ENCODE peak calls at places on chromosomes 2 and 18, in eight cellular contexts. S, N, X, H, J, W, E and F are unnamed samples. For H3K4me1, the result is how much of the 10 kb centered on the place peaks cover.

GRCh38 chr2:99448556-99448955 is 41.3 kb downstream of the REV1 start:
- DNase-seq in S (peak), N (no peak), X (peak), H (peak), J (peak), W (no peak), E (no peak), F (no peak)

GRCh38 chr2:221958224-221958623 is 340.6 kb downstream of the PAX3 start:
- DNase-seq in S (peak), N (no peak), X (peak), H (no peak), J (peak), W (no peak), E (no peak), F (no peak)

GRCh38 chr2:164934790-164935466 is 20.4 kb downstream of the SLC38A11 start:
- DNase-seq in S (no peak), N (no peak), X (no peak), H (no peak), J (no peak), W (peak), E (no peak), F (no peak)

GRCh38 chr2:221245045-221245444 is 327.1 kb downstream of the EPHA4 start:
- DNase-seq in S (no peak), N (no peak), X (no peak), H (no peak), J (no peak), W (no peak), E (no peak), F (no peak)

GRCh38 chr2:196586511-196586991 is 53.0 kb upstream of the CCDC150 start:
- DNase-seq in S (peak), N (no peak), X (peak), H (peak), J (peak), W (no peak), E (peak), F (peak)

GRCh38 chr2:119836455-119837142 is 76.9 kb downstream of the PTPN4 start:
- DNase-seq in S (no peak), N (no peak), X (no peak), H (no peak), J (no peak), W (no peak), E (no peak), F (no peak)

GRCh38 chr2:171550613-171551012 is 28.3 kb downstream of the CYBRD1 start:
- DNase-seq in S (no peak), N (no peak), X (peak), H (peak), J (no peak), W (no peak), E (no peak), F (peak)

GRCh38 chr2:191333911-191334357 is 88.7 kb downstream of the MYO1B start:
- DNase-seq in S (no peak), N (no peak), X (peak), H (peak), J (no peak), W (no peak), E (peak), F (peak)

GRCh38 chr18:53753616-53754015 is 470.9 kb downstream of the MBD2 start:
- DNase-seq in S (no peak), N (no peak), X (no peak), H (no peak), J (no peak), W (no peak), E (no peak), F (no peak)

GRCh38 chr2:28684142-28684858 is 67.3 kb upstream of the PPP1CB start:
- DNase-seq in S (no peak), N (no peak), X (no peak), H (no peak), J (no peak), W (no peak), E (no peak), F (no peak)

GRCh38 chr2:156437272-156437671 is 1.1 kb downstream of the GPD2 start:
- DNase-seq in S (no peak), N (no peak), X (peak), H (no peak), J (no peak), W (no peak), E (peak), F (peak)

GRCh38 chr2:182359027-182360011 is 67.5 kb downstream of the PDE1A start:
- DNase-seq in S (peak), N (no peak), X (no peak), H (peak), J (no peak), W (no peak), E (peak), F (no peak)

GRCh38 chr18:62715829-62716678 is 713 bp downstream of the PHLPP1 start:
- DNase-seq in S (peak), N (peak), X (peak), H (peak), J (peak), W (peak), E (peak), F (peak)

GRCh38 chr2:28716265-28716865 is 35.3 kb upstream of the PPP1CB start:
- DNase-seq in S (peak), N (peak), X (peak), H (peak), J (peak), W (no peak), E (peak), F (peak)

GRCh38 chr2:64479259-64480198 is 25.6 kb downstream of the LGALSL start:
- DNase-seq in S (no peak), N (no peak), X (no peak), H (no peak), J (no peak), W (no peak), E (no peak), F (no peak)

GRCh38 chr2:58479557-58480120 is 238.5 kb upstream of the FANCL start:
- DNase-seq in S (no peak), N (no peak), X (no peak), H (no peak), J (no peak), W (no peak), E (no peak), F (no peak)

GRCh38 chr2:95389256-95390119 is 13.0 kb upstream of the FAHD2A start:
- DNase-seq in S (peak), N (peak), X (peak), H (peak), J (peak), W (peak), E (peak), F (peak)

GRCh38 chr2:217742837-217743236 is 260.0 kb downstream of the TNS1 start:
- DNase-seq in S (no peak), N (no peak), X (no peak), H (no peak), J (no peak), W (no peak), E (no peak), F (no peak)

GRCh38 chr18:32610116-32610630 is 139.5 kb upstream of the GAREM1 start:
- DNase-seq in S (no peak), N (no peak), X (no peak), H (no peak), J (no peak), W (no peak), E (no peak), F (no peak)

GRCh38 chr2:134261398-134262131 is 7.7 kb downstream of the MGAT5 start:
- DNase-seq in S (peak), N (no peak), X (peak), H (no peak), J (no peak), W (no peak), E (no peak), F (peak)

GRCh38 chr2:62410015-62410453 is 96.0 kb downstream of the TMEM17 start:
- DNase-seq in S (peak), N (no peak), X (no peak), H (no peak), J (no peak), W (no peak), E (peak), F (no peak)

GRCh38 chr2:47907097-47907781 is 941 bp upstream of the FBXO11 start:
- DNase-seq in S (no peak), N (no peak), X (peak), H (no peak), J (peak), W (peak), E (no peak), F (no peak)

GRCh38 chr2:189798312-189799029 is 14.2 kb downstream of the PMS1 start:
- DNase-seq in S (peak), N (no peak), X (peak), H (peak), J (peak), W (peak), E (peak), F (peak)

GRCh38 chr2:3126171-3126685 is 251.4 kb downstream of the EIPR1 start:
- DNase-seq in S (no peak), N (peak), X (no peak), H (no peak), J (no peak), W (no peak), E (no peak), F (no peak)

GRCh38 chr2:167550448-167550847 is 662.2 kb downstream of the XIRP2 start:
- DNase-seq in S (peak), N (no peak), X (peak), H (peak), J (peak), W (peak), E (peak), F (peak)

GRCh38 chr2:100142393-100142792 is at the start of gene AFF3:
- DNase-seq in S (no peak), N (no peak), X (no peak), H (no peak), J (no peak), W (peak), E (no peak), F (no peak)

DNA sequence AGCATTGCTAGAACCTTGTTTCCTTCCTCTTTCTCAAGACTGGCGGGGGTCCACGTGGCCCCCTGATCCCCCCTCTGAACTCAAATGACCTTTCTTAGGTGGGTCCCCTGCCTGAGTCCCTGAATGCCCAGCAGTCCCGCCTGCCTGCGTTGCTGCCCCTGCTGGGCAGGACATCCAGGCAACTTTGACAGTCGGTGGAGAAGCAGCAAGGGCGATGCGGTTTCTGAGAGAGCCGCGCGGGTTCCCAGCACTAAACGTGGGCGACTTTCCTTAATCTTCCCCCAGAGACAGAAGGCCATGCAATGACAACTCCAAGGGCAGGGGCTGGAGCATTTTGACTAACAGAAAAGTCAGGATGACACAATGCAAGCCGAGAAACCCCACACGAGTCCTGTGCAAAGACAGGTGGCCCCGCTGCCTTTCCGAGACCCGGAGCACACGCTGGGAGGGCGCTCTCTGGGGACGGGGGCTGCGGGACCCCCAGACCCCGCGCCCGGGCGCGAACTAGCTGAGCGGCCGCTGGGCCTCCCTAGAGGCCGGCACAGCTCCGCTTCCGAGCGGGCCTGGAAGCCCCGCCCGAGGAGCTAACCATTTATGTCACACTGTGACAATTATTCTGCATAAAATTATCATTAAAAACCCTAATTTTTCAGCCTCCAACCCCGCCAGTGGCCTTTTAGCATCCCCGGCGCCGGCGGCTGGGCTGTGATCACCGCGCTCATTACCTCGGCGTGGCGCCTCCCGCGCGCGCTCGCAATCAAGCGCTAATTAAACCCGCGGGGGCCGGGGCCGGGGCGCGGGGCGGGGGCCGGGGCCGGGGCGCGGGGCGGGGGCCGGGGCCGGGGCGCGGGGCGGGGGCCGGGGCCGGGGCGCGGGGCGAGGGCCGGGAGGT is 27.4 kb downstream of the ASB18 start:
- DNase-seq in S (peak), N (no peak), X (peak), H (no peak), J (no peak), W (no peak), E (no peak), F (peak)
- H3K4me3 ChIP-seq in S (peak), N (no peak), X (no peak), H (peak), J (no peak), W (no peak), E (no peak), F (no peak)

DNA sequence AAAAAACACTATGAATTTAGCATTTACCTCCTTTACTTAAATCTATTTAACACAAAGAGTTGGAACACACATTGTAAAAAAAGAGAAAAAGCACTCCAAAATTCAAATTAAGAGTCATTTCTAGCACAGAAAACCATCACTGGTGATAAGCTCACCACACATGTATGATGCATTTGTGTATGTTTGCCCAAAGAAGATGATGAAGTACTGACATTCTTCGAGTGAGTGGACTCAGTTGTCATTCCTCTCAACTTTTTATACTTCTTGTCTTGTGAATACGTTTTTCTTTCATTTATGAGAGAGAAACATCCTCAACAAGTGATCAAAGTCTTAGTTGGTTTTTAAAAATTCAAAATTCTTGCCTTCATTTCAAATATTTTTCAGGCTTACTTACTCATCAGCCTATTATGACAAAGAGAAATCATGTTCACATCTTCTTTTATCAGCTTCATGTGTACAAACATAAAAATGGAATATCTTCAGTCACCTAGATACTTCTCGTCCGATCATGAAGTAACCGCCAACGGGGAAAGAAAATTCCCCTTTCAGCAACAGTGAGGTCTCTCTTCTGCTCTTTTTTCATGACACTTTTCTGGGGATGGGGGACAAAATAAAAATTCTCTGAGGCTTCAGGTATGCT is 1.5 kb downstream of the DSEL start:
- DNase-seq in S (peak), N (no peak), X (peak), H (no peak), J (peak), W (no peak), E (peak), F (peak)
- H3K9ac ChIP-seq in S (no peak), N (no peak), X (peak), H (peak), J (peak), W (peak), E (no peak), F (peak)

GRCh38 chr2:219180961-219181360 is 2.9 kb downstream of the RETREG2 start:
- DNase-seq in S (no peak), N (no peak), X (no peak), H (no peak), J (no peak), W (no peak), E (no peak), F (no peak)
- H3K4me1 ChIP-seq in S (under half), N (under half), X (under half), H (under half), J (under half), W (under half), E (under half), F (under half)

GRCh38 chr2:201111096-201111495 is 4.9 kb upstream of the CFLAR start:
- DNase-seq in S (no peak), N (no peak), X (no peak), H (no peak), J (no peak), W (no peak), E (no peak), F (no peak)

GRCh38 chr2:201116959-201117734 is 1.2 kb downstream of the CFLAR start:
- DNase-seq in S (peak), N (no peak), X (peak), H (peak), J (peak), W (peak), E (peak), F (peak)

GRCh38 chr2:201116115-201116958 is at the start of gene CFLAR:
- DNase-seq in S (peak), N (peak), X (peak), H (peak), J (peak), W (peak), E (peak), F (peak)

GRCh38 chr2:201114846-201115245 is 1.1 kb upstream of the CFLAR start:
- DNase-seq in S (peak), N (no peak), X (peak), H (peak), J (peak), W (no peak), E (no peak), F (no peak)

DNA sequence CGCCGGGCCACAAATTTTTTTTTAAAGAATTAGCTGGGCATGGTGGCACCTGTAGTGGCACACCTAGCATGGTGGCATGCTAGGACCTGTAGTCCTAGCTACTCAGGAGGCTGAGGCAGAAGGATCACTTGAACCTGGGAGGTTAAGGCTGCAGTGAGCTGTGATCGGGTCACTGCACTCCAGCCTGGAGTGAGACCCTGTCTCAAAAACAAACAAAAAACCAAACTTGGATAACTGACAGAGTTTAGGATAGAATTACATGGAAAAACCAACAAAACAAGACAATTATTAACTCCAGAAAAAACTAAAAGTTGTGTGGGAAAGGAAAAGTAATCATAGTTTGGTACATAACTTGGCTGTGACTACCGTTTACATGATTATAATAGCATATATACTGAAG is 1.6 kb upstream of the CFLAR start:
- DNase-seq in S (peak), N (no peak), X (no peak), H (no peak), J (no peak), W (no peak), E (no peak), F (no peak)
- H3K4me3 ChIP-seq in S (no peak), N (no peak), X (peak), H (no peak), J (no peak), W (no peak), E (no peak), F (peak)

DNA sequence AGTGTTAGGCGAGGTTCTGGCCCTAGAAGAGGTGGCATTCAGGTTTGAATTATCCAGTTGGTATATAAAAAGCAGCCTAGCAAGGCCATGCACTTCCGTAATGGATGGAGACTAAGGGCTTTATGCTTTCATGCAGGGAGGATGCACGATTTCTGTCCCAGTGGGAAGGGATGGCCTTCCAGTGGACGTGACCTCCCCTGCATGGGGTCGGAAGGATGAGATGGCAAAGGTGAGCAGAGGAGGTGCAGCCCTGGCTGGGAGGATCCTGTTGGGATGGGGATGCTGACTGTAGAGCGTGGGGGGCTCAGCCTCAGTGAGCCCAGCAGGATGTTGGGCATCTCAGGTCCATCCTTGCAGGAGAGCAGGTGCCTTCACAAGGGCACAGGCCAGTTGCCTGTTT is 4.8 kb downstream of the ASB18 start:
- DNase-seq in S (no peak), N (no peak), X (no peak), H (no peak), J (no peak), W (no peak), E (no peak), F (no peak)
- H3K9ac ChIP-seq in S (no peak), N (no peak), X (no peak), H (no peak), J (no peak), W (no peak), E (no peak), F (no peak)

GRCh38 chr2:236571161-236571560 is 1.5 kb downstream of the ACKR3 start:
- DNase-seq in S (no peak), N (no peak), X (no peak), H (no peak), J (no peak), W (no peak), E (no peak), F (no peak)
- H3K4me1 ChIP-seq in S (half or more), N (under half), X (under half), H (under half), J (under half), W (under half), E (under half), F (half or more)

DNA sequence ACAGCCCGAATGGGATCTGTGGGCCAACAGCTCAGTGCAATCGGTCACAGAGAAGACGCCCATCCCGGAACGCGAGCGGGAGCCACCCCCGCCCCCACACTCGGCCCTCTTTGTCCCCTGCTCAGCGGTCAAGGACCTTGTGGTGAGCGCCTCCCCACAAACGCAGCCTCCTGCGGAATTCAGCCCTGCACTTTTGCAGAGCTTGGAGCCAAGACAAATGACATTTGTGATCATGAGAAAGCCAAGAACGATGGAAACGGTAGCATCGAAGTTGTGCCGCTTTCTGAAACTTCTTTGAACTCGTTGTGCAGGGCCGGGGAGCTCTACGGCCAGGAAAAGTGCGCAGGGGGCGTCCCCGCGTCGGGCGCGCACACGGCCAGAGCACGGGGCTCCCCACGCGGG is 6.7 kb upstream of the SALL3 start:
- DNase-seq in S (no peak), N (peak), X (no peak), H (no peak), J (no peak), W (no peak), E (no peak), F (no peak)
- H3K4me3 ChIP-seq in S (no peak), N (no peak), X (no peak), H (no peak), J (no peak), W (no peak), E (no peak), F (no peak)